ENCODE peak calls at places on chromosomes 5 and 9, in seven cellular contexts. L is HCT116, J is HepG2, W is K562, F is H1, I is SK-N-SH, U is GM12878. V is an unnamed sample.

GRCh38 chr5:172743112-172743959 is 27.7 kb downstream of the DUSP1 start:
- DNase-seq in L (no peak), J (no peak), W (no peak), F (no peak), I (no peak), U (no peak), V (no peak)

GRCh38 chr5:80370394-80370793 is 37.5 kb upstream of the ZFYVE16 start:
- DNase-seq in L (no peak), J (no peak), W (no peak), F (no peak), I (no peak), U (no peak), V (no peak)

GRCh38 chr5:98927242-98927987 is 1.4 kb downstream of the CHD1 start:
- DNase-seq in L (no peak), J (no peak), W (peak), F (no peak), I (peak), U (no peak), V (peak)

GRCh38 chr9:116087246-116087645 is 66.3 kb upstream of the PAPPA start:
- DNase-seq in L (no peak), J (no peak), W (no peak), F (no peak), I (no peak), U (no peak), V (peak)

GRCh38 chr9:129011761-129012281 is 16.3 kb downstream of the SH3GLB2 start:
- DNase-seq in L (no peak), J (no peak), W (no peak), F (no peak), I (no peak), U (no peak), V (no peak)

GRCh38 chr5:6453937-6454560 is 5.4 kb downstream of the UBE2QL1 start:
- DNase-seq in L (no peak), J (no peak), W (no peak), F (no peak), I (no peak), U (no peak), V (no peak)

GRCh38 chr5:132439521-132440206 is 50.9 kb downstream of the IRF1 start:
- DNase-seq in L (no peak), J (no peak), W (no peak), F (no peak), I (no peak), U (no peak), V (no peak)

GRCh38 chr5:155148694-155149093 is 135.1 kb downstream of the KIF4B start:
- DNase-seq in L (no peak), J (no peak), W (no peak), F (no peak), I (no peak), U (no peak), V (no peak)

GRCh38 chr9:90124961-90125360 is 517.7 kb downstream of the DIRAS2 start:
- DNase-seq in L (no peak), J (no peak), W (no peak), F (no peak), I (peak), U (no peak), V (no peak)

GRCh38 chr5:172713113-172713808 is 57.7 kb downstream of the DUSP1 start:
- DNase-seq in L (no peak), J (no peak), W (peak), F (peak), I (peak), U (no peak), V (no peak)

GRCh38 chr5:144390133-144390532 is 219.5 kb downstream of the KCTD16 start:
- DNase-seq in L (no peak), J (peak), W (no peak), F (no peak), I (peak), U (no peak), V (no peak)
- TF ChIP-seq JUND in L (no peak), J (no peak), W (no peak), F (no peak), I (no peak), U (no peak), V (no peak)

DNA sequence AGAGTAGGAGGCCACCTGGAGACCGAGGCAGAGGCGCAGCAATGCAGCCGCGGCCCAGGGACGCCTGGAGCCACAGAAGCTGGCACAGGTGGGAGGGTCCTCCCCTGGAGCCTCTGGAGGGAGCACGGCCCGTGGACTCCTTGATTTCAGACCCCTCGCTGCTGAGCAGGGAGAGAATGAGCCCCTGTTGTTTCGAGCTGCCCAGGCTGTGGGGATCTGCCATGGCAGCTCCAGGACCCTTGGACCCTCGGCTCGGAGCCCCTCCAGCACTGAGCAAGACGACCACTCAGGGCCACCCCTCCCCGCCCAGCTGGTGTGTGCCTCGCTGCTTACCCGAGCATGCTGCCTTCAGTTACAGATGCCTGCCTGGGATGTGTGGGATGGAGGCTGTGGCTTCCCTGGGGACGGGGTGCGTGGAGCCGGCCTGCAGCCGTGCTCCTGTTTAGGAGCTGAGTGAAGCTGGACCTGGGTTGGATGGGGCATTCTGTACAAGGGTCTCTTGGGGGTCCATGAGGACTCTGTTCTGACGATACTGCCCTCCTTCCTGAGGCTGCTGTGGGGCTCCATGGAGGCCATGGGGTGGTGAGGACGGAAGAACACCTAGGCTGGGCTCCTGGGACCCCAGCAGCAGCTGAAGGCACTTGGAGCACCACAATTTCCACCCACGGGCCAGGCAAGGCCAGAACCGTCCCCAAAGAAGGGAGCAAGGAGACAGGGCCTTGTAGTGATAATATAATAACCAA is 115.1 kb upstream of the LPCAT1 start:
- DNase-seq in L (no peak), J (no peak), W (no peak), F (no peak), I (no peak), U (no peak), V (no peak)
- TF ChIP-seq JUND in L (no peak), J (no peak), W (no peak), F (no peak), I (no peak), U (no peak), V (no peak)

DNA sequence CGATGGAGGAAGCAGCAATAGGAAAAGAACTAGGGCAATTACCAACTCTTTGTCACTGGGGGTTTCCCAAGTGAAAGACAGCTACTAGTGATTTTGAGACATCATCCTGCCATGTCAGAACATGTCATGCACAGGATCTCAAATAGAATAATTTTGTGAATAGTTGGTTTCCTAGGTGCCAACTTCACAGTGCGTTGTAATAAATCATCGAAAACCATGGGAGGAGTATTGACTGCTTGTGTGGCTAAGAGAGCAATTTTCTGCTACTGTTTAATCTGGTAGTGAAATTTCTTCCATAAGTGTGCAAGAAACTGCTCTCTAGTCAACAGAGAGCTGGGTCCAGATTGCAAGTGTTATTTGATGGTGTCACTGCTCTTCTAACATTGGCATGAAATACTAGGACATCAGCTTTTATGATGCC is 168.6 kb downstream of the NNT start:
- DNase-seq in L (no peak), J (no peak), W (no peak), F (no peak), I (no peak), U (no peak), V (no peak)
- TF ChIP-seq JUND in L (no peak), J (no peak), W (no peak), F (no peak), I (no peak), U (no peak), V (no peak)

GRCh38 chr5:75603421-75603820 is 7.8 kb upstream of the ANKDD1B start:
- DNase-seq in L (no peak), J (no peak), W (no peak), F (no peak), I (no peak), U (no peak), V (no peak)
- TF ChIP-seq JUND in L (no peak), J (no peak), W (no peak), F (no peak), I (no peak), U (no peak), V (no peak)